ENCODE peak calls at places on chromosomes 13 and 19, in four cellular contexts. K is RWPE2, I is fibroblast of lung, B is endothelial cell. F is an unnamed sample.

GRCh38 chr13:99467764-99468163 is 33.5 kb upstream of the TM9SF2 start:
- DNase-seq in I (peak; percentile 68), B (no peak), K (no peak), F (no peak)

GRCh38 chr13:110305949-110306339 is 1.0 kb downstream of the COL4A1 start:
- DNase-seq in K (no peak), B (no peak), I (peak; percentile 35), F (no peak)

GRCh38 chr13:104833221-104833620 is 1702.2 kb downstream of the EFNB2 start:
- DNase-seq in I (no peak), B (no peak), K (no peak), F (no peak)

GRCh38 chr19:3707868-3708206 is 347 bp upstream of the TJP3 start:
- DNase-seq in I (no peak), B (no peak), K (no peak), F (no peak)

GRCh38 chr13:72284791-72285190 is 417.8 kb upstream of the DACH1 start:
- DNase-seq in I (peak; percentile 46), B (no peak), K (no peak), F (no peak)

GRCh38 chr19:29694166-29694565 is 20.9 kb downstream of the C19orf12 start:
- DNase-seq in K (no peak), I (no peak), B (no peak), F (no peak)

GRCh38 chr13:113059891-113060290 is 45.7 kb upstream of the F7 start:
- DNase-seq in I (no peak), K (peak; percentile 40), B (no peak), F (peak; percentile 70)

GRCh38 chr19:928471-929259 is 2.8 kb downstream of the ARID3A start:
- DNase-seq in I (no peak), K (peak; percentile 44), B (no peak), F (no peak)

GRCh38 chr19:40217027-40217810 is 965 bp downstream of the TTC9B start:
- DNase-seq in I (no peak), K (no peak), B (peak; percentile 43), F (no peak)

GRCh38 chr13:108086678-108087077 is 128.7 kb downstream of the LIG4 start:
- DNase-seq in I (no peak), B (peak; percentile 8), K (no peak), F (no peak)

GRCh38 chr19:15426485-15427349 is 7.9 kb upstream of the AKAP8L start:
- DNase-seq in I (no peak), B (no peak), K (no peak), F (no peak)

GRCh38 chr19:45428385-45429231 is 4.9 kb upstream of the ERCC1 start:
- DNase-seq in I (peak; percentile 54), B (peak; percentile 62), K (no peak), F (no peak)

GRCh38 chr13:100887729-100888151 is 213.1 kb upstream of the TMTC4 start:
- DNase-seq in I (peak; percentile 79), B (no peak), K (no peak), F (no peak)

GRCh38 chr13:97329331-97329730 is 104.6 kb upstream of the RAP2A start:
- DNase-seq in I (peak; percentile 47), K (no peak), B (peak; percentile 26), F (no peak)

GRCh38 chr19:6362351-6362801 is 1.0 kb downstream of the CLPP start:
- DNase-seq in I (no peak), K (no peak), B (no peak), F (no peak)

GRCh38 chr19:49301165-49301865 is 23.7 kb downstream of the SLC6A16 start:
- DNase-seq in B (peak; percentile 83), I (peak; percentile 43), K (no peak), F (no peak)

GRCh38 chr13:113616991-113617749 is 32.6 kb downstream of the TFDP1 start:
- DNase-seq in B (peak; percentile 15), I (peak; percentile 73), K (no peak), F (peak; percentile 51)

GRCh38 chr19:11137542-11138384 is 17.8 kb downstream of the SPC24 start:
- DNase-seq in B (peak; percentile 79), K (peak; percentile 87), I (peak; percentile 81), F (no peak)

GRCh38 chr19:13128583-13128982 is 10.5 kb downstream of the NACC1 start:
- DNase-seq in B (no peak), K (no peak), I (no peak), F (no peak)

GRCh38 chr13:33512880-33513554 is 227.5 kb upstream of the STARD13 start:
- DNase-seq in B (no peak), K (no peak), I (no peak), F (no peak)

GRCh38 chr19:13027557-13027956 is 32.3 kb downstream of the NFIX start:
- DNase-seq in K (no peak), I (no peak), B (no peak), F (no peak)

GRCh38 chr19:45505151-45505995 is 1.9 kb upstream of the VASP start:
- DNase-seq in B (no peak), K (no peak), I (peak; percentile 48), F (no peak)

GRCh38 chr13:83531022-83531421 is 351.3 kb downstream of the SLITRK1 start:
- DNase-seq in K (no peak), I (no peak), B (no peak), F (no peak)

GRCh38 chr13:31476266-31476665 is 263.1 kb upstream of the RXFP2 start:
- DNase-seq in B (no peak), K (no peak), I (peak; percentile 87), F (no peak)

GRCh38 chr19:31284621-31285020 is 64.6 kb downstream of the TSHZ3 start:
- DNase-seq in K (no peak), B (no peak), I (no peak), F (no peak)

GRCh38 chr19:5563941-5564612 is 3.7 kb downstream of the TINCR start:
- DNase-seq in B (no peak), I (no peak), K (no peak), F (no peak)

GRCh38 chr13:105168295-105168694 is 1367.2 kb downstream of the EFNB2 start:
- DNase-seq in K (no peak), I (no peak), B (no peak), F (no peak)

GRCh38 chr13:68550330-68550729 is 1320.2 kb upstream of the PCDH9 start:
- DNase-seq in B (no peak), K (no peak), I (no peak), F (no peak)

GRCh38 chr19:40144151-40144550 is 47.1 kb upstream of the MAP3K10 start:
- DNase-seq in K (no peak), I (no peak), B (no peak), F (no peak)

GRCh38 chr19:18391509-18392075 is 5.6 kb downstream of the GDF15 start:
- DNase-seq in B (no peak), I (no peak), K (no peak), F (no peak)

DNA sequence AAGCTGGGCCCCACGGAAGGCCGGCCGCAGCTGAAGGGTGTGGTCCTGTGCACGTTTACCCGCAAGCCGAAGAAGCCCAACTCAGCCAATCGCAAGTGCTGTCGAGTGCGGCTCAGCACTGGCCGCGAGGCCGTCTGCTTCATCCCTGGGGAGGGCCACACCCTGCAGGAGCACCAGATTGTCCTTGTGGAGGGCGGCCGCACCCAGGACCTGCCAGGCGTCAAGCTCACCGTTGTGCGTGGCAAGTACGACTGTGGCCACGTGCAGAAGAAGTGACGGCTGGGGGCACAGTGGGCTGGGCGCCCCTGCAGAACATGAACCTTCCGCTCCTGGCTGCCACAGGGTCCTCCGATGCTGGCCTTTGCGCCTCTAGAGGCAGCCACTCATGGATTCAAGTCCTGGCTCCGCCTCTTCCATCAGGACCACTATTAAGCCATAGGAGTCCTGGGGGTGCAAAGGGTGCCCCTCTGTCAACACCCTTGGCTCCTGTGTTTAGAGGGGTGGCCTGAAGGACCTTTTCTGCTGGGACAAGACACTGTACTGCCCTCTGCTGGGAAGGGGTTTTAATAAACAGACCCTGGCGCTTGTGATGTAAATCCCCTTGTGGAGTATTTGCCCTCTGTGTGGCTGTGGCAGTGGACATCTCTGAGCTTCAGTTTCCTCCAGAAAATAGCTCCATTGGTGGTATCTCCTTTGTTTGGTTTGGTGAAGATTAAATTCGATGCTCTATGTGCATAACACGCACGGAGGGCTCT is 1.9 kb downstream of the MRPS12 start:
- DNase-seq in B (no peak), K (no peak), I (peak; percentile 40), F (peak; percentile 93)
- TF ChIP-seq CTCF in B (no peak), K (peak; percentile 39), I (peak; percentile 27), F (peak; percentile 69)

GRCh38 chr13:47723898-47724297 is 277.2 kb downstream of the SUCLA2 start:
- DNase-seq in K (no peak), B (no peak), I (no peak), F (no peak)
- TF ChIP-seq CTCF in K (no peak), B (no peak), I (no peak), F (no peak)

DNA sequence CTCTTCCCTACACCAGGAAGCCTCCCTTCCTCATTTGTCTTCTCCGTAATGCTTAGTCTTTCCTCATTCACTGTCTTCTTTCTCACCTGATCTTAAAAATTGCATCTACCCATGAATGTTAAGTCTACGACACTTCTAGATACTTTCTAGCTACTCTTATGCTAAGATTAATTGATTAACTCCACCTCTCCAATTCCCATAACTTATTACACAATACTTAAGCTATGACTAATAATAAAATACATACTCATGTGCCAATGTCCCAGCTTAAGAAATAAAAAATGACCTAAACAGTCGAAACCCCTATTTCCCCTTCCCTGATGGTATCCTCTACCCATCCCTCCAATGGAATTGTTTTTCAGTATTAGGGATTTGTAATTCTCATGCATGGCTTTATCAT is 22.8 kb upstream of the ZNF527 start:
- DNase-seq in I (no peak), B (no peak), K (no peak), F (no peak)
- TF ChIP-seq CTCF in I (no peak), B (no peak), K (no peak), F (no peak)

GRCh38 chr19:41922220-41922576 is 6.1 kb downstream of the ERFL start:
- DNase-seq in I (no peak), K (no peak), B (no peak), F (no peak)

GRCh38 chr19:41921280-41922219 is 6.7 kb downstream of the ERFL start:
- DNase-seq in I (no peak), B (no peak), K (no peak), F (no peak)

GRCh38 chr19:41922585-41922984 is 5.7 kb downstream of the ERFL start:
- DNase-seq in I (no peak), K (no peak), B (no peak), F (no peak)

GRCh38 chr19:41919948-41920712 is 8.1 kb downstream of the ERFL start:
- DNase-seq in B (no peak), K (no peak), I (no peak), F (no peak)

GRCh38 chr19:41920878-41921277 is 7.4 kb downstream of the ERFL start:
- DNase-seq in I (no peak), K (no peak), B (no peak), F (no peak)
- TF ChIP-seq CTCF in I (no peak), K (no peak), B (no peak), F (no peak)